ENCODE peak calls at places on chromosomes 6 and 20, in four cellular contexts. T, E, O and B are unnamed samples.
A peak's percentile ranks its signal among the peaks of the same experiment; 100 is the strongest.

GRCh38 chr20:47231382-47232042 is 125.0 kb downstream of the ZMYND8 start:
- DNase-seq in T (no peak), E (no peak), O (no peak), B (no peak)

GRCh38 chr6:169714178-169714577 is 10.1 kb downstream of the PHF10 start:
- DNase-seq in T (peak; percentile 28), E (no peak), O (no peak), B (no peak)

GRCh38 chr20:59024111-59024530 is 4.9 kb downstream of the TUBB1 start:
- DNase-seq in T (no peak), E (no peak), O (no peak), B (no peak)

GRCh38 chr6:143405381-143406154 is 44.9 kb downstream of the ADAT2 start:
- DNase-seq in T (peak; percentile 53), E (no peak), O (no peak), B (no peak)

GRCh38 chr6:134640229-134640628 is 309.7 kb downstream of the ALDH8A1 start:
- DNase-seq in T (no peak), E (no peak), O (no peak), B (no peak)

GRCh38 chr6:62059898-62060297 is 226.1 kb downstream of the KHDRBS2 start:
- DNase-seq in T (no peak), E (no peak), O (no peak), B (no peak)

GRCh38 chr6:52454556-52454955 is 34.4 kb downstream of the EFHC1 start:
- DNase-seq in T (peak; percentile 88), E (no peak), O (no peak), B (no peak)

GRCh38 chr6:138026342-138026741 is 80.9 kb downstream of the PERP start:
- DNase-seq in T (no peak), E (no peak), O (no peak), B (no peak)

GRCh38 chr6:155604991-155605390 is 149.4 kb upstream of the NOX3 start:
- DNase-seq in T (peak; percentile 17), E (no peak), O (no peak), B (no peak)

GRCh38 chr6:27890351-27891299 is 21.6 kb downstream of the OR2B2 start:
- DNase-seq in T (no peak), E (peak; percentile 93), O (peak; percentile 87), B (peak; percentile 87)

GRCh38 chr6:23181301-23182110 is 612.1 kb downstream of the HDGFL1 start:
- DNase-seq in T (no peak), E (no peak), O (no peak), B (no peak)

GRCh38 chr20:7305971-7306370 is 538.5 kb downstream of the BMP2 start:
- DNase-seq in T (peak; percentile 1), E (no peak), O (no peak), B (no peak)

GRCh38 chr20:11796041-11796440 is 121.7 kb upstream of the BTBD3 start:
- DNase-seq in T (no peak), E (no peak), O (no peak), B (no peak)

GRCh38 chr6:48429021-48429420 is 318.0 kb upstream of the PTCHD4 start:
- DNase-seq in T (peak; percentile 8), E (no peak), O (no peak), B (no peak)

GRCh38 chr6:978937-979685 is 286.2 kb upstream of the EXOC2 start:
- DNase-seq in T (no peak), E (no peak), O (no peak), B (no peak)

GRCh38 chr6:143506620-143507019 is 4.9 kb downstream of the FUCA2 start:
- DNase-seq in T (no peak), E (no peak), O (no peak), B (no peak)

GRCh38 chr20:40370800-40371199 is 318.2 kb downstream of the MAFB start:
- DNase-seq in T (no peak), E (no peak), O (no peak), B (no peak)

GRCh38 chr20:199996-200395 is 10.5 kb upstream of the DEFB128 start:
- DNase-seq in T (peak; percentile 15), E (no peak), O (no peak), B (no peak)

GRCh38 chr6:7086488-7086887 is 21.3 kb upstream of the RREB1 start:
- DNase-seq in T (peak; percentile 28), E (peak; percentile 33), O (no peak), B (no peak)

GRCh38 chr6:152398993-152399392 is 238.2 kb downstream of the SYNE1 start:
- DNase-seq in T (no peak), E (no peak), O (no peak), B (no peak)

GRCh38 chr6:167742719-167743303 is 83.9 kb upstream of the AFDN start:
- DNase-seq in T (peak; percentile 32), E (no peak), O (no peak), B (no peak)

GRCh38 chr6:150418825-150419594 is 50.2 kb downstream of the IYD start:
- DNase-seq in T (peak; percentile 39), E (peak; percentile 64), O (no peak), B (peak; percentile 65)

GRCh38 chr20:25285856-25286798 is 38.2 kb downstream of the PYGB start:
- DNase-seq in T (no peak), E (no peak), O (no peak), B (no peak)

GRCh38 chr6:117459447-117459944 is 23.0 kb upstream of the DCBLD1 start:
- DNase-seq in T (no peak), E (no peak), O (no peak), B (no peak)

GRCh38 chr20:51326241-51326819 is 216.2 kb downstream of the NFATC2 start:
- DNase-seq in T (peak; percentile 46), E (no peak), O (no peak), B (peak; percentile 72)

GRCh38 chr20:51402201-51402600 is 140.3 kb downstream of the NFATC2 start:
- DNase-seq in T (no peak), E (peak; percentile 43), O (peak; percentile 45), B (no peak)

GRCh38 chr6:31806470-31807272 is at the start of gene LSM2:
- DNase-seq in T (peak; percentile 98), E (peak; percentile 98), O (peak; percentile 97), B (peak; percentile 98)